ENCODE peak calls at places on chromosomes 2 and 18, in four cellular contexts. N is K562, Z is H1, I is GM12878. O is an unnamed sample.

GRCh38 chr18:31878358-31878757 is 64.6 kb downstream of the TRAPPC8 start:
- DNase-seq in N (no peak), Z (no peak), I (no peak), O (no peak)

GRCh38 chr2:45285791-45286390 is 276.6 kb upstream of the SIX2 start:
- DNase-seq in N (no peak), Z (no peak), I (no peak), O (no peak)

GRCh38 chr2:1891147-1891546 is 146.8 kb upstream of the PXDN start:
- DNase-seq in N (no peak), Z (no peak), I (no peak), O (no peak)

GRCh38 chr2:135984199-135985017 is 1.0 kb downstream of the DARS1 start:
- DNase-seq in N (peak), Z (no peak), I (peak), O (no peak)

GRCh38 chr2:190343170-190343499 is 254 bp upstream of the INPP1 start:
- DNase-seq in N (no peak), Z (no peak), I (no peak), O (no peak)

GRCh38 chr2:133264951-133265949 is 303.0 kb downstream of the NCKAP5 start:
- DNase-seq in N (no peak), Z (no peak), I (no peak), O (peak)

GRCh38 chr18:72375628-72376027 is 168.5 kb downstream of the CBLN2 start:
- DNase-seq in N (no peak), Z (no peak), I (no peak), O (no peak)

GRCh38 chr2:3807853-3808252 is 104.5 kb downstream of the DCDC2C start:
- DNase-seq in N (no peak), Z (no peak), I (no peak), O (no peak)

GRCh38 chr2:183035954-183036669 is 2.1 kb downstream of the NCKAP1 start:
- DNase-seq in N (no peak), Z (no peak), I (peak), O (no peak)

GRCh38 chr2:88481937-88482336 is 29.4 kb upstream of the FOXI3 start:
- DNase-seq in N (no peak), Z (no peak), I (no peak), O (no peak)

GRCh38 chr2:26195006-26195961 is 22.4 kb downstream of the GAREM2 start:
- DNase-seq in N (no peak), Z (no peak), I (no peak), O (no peak)

GRCh38 chr2:235727891-235728380 is 234.1 kb downstream of the AGAP1 start:
- DNase-seq in N (no peak), Z (no peak), I (no peak), O (no peak)

GRCh38 chr2:9753276-9753600 is 90.0 kb upstream of the TAF1B start:
- DNase-seq in N (peak), Z (no peak), I (peak), O (no peak)

DNA sequence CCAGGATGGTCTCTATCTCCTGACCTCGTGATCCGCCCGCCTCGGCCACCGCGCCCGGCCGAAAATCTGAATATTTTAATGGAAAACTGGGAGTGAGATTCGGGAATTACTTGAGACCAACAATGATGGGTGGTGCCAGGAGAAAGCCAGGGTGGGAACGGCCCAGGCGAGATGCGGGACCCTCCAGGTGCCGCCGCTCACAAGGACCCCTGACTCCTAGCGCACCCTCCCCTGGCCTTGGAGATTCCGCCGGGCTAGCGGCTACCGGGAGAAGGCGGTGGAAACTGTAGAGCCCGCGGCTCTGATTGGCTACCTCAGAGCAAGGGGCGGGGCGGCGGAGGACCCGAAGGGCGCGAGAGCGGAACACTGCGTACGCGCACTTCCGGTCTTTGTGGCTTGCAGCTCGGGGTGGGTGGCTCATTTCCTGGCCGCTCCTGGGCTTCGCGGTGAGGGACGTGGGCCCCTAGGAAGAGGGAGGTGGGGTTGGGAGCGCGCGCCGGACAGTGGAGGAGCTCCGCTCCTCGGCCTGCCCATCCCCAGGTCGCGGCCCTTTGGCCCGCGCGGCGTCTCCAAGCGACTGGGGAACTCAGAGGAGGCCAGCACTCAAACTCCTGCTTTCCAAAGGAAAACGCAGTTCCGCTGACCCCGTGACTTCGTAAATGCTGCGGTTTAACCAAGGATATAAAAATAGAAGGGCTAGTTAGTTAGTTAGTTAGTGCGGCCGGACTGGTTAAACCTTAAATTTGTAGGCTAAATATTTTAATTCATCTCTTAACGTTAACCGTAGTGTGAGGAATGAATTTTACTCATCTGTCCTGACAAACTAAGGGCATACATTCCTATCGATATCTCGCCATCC is at the start of gene ZNF397:
- DNase-seq in N (peak), Z (peak), I (peak), O (peak)
- TF ChIP-seq EP300 in N (peak), Z (no peak), I (peak), O (no peak)

GRCh38 chr18:54247488-54248175 is 21.7 kb upstream of the POLI start:
- DNase-seq in N (no peak), Z (no peak), I (no peak), O (no peak)
- TF ChIP-seq NRF1 in N (no peak), Z (no peak), I (no peak), O (no peak)

GRCh38 chr2:7003895-7004294 is 86.7 kb downstream of the RNF144A start:
- DNase-seq in N (no peak), Z (no peak), I (no peak), O (no peak)
- TF ChIP-seq EP300 in N (no peak), Z (no peak), I (no peak), O (no peak)

GRCh38 chr2:191846787-191847620 is at the start of gene CAVIN2:
- DNase-seq in N (peak), Z (no peak), I (peak), O (no peak)

GRCh38 chr2:191845876-191846786 is 757 bp downstream of the CAVIN2 start:
- DNase-seq in N (peak), Z (no peak), I (no peak), O (no peak)

GRCh38 chr2:191844706-191845105 is 2.2 kb downstream of the CAVIN2 start:
- DNase-seq in N (no peak), Z (no peak), I (no peak), O (no peak)

GRCh38 chr2:191847764-191848163 is 876 bp upstream of the CAVIN2 start:
- DNase-seq in N (no peak), Z (no peak), I (no peak), O (no peak)

DNA sequence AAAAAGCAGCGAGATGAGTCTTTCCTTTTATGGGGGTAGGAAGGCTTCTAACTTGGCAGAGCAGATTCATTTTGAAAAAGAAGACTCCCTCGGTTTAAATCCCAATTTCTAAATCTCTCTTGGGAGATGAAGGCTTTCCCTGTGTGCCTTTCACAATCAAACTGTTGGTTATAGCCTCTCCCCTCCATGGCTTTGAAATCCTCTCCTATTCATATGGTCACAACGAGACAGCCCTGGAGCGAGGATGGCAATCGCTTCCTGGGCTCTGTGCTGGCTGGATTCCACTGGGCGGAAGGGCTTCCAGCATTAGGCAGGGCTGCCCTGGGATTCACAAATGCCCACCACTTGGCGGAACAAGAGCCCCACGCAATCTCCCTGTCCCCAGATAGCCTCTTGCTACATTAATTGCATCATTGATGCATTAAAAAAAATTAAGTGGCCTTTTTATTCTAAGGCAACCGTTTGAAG is 1.6 kb downstream of the CAVIN2 start:
- DNase-seq in N (peak), Z (no peak), I (no peak), O (no peak)
- TF ChIP-seq NRF1 in N (no peak), Z (no peak), I (no peak), O (no peak)

GRCh38 chr2:39547811-39548719 is 111.0 kb upstream of the MAP4K3 start:
- DNase-seq in N (no peak), Z (no peak), I (no peak), O (no peak)
- TF ChIP-seq EP300 in N (no peak), Z (no peak), I (no peak), O (no peak)

DNA sequence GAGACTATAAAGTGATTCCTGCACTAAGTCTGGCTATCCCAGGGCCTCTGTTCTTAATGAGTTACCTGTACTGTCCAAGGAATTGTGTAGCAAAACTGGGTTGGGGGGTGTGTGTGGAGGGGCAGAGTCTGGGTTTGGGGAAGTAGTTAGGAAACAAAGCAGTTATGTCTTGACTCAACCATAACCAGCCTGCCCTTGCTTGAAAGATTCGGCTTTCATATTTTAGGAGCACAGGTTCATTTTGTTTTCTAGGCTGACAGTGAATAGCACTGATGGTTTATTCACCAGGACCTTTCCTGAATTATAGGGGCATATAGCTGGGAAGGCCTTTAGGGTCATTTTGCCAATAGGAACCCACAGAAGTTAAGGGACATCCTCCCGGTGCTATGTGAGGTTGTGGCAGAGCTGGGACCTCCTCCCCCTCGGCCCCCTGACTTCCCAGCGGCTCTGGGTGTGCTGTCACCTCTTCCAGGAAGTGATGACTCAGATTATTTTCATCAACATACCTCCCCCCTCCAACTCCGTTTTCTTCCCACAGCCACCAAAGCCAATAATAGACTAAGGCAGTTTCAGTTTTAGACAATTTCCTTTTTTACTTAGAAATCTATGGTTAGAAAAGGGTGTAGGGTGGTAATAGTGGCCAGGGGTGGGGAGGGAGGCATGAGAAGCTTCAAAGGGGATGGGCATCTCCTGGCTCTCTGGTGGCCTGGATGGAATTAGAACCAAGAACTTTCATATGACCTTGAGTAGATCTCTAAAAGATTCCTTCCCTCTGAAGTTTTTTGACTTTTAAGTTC is 44.8 kb downstream of the SETBP1 start:
- DNase-seq in N (peak), Z (no peak), I (peak), O (no peak)
- TF ChIP-seq NRF1 in N (no peak), Z (no peak), I (no peak), O (no peak)

GRCh38 chr2:28390241-28390856 is 2.3 kb upstream of the FOSL2 start:
- DNase-seq in N (peak), Z (peak), I (no peak), O (peak)

GRCh38 chr2:28392297-28393114 is at the start of gene FOSL2:
- DNase-seq in N (peak), Z (peak), I (peak), O (peak)

GRCh38 chr2:28393115-28393836 is 618 bp downstream of the FOSL2 start:
- DNase-seq in N (peak), Z (no peak), I (no peak), O (peak)

GRCh38 chr2:28390857-28391563 is 1.6 kb upstream of the FOSL2 start:
- DNase-seq in N (peak), Z (no peak), I (no peak), O (peak)

DNA sequence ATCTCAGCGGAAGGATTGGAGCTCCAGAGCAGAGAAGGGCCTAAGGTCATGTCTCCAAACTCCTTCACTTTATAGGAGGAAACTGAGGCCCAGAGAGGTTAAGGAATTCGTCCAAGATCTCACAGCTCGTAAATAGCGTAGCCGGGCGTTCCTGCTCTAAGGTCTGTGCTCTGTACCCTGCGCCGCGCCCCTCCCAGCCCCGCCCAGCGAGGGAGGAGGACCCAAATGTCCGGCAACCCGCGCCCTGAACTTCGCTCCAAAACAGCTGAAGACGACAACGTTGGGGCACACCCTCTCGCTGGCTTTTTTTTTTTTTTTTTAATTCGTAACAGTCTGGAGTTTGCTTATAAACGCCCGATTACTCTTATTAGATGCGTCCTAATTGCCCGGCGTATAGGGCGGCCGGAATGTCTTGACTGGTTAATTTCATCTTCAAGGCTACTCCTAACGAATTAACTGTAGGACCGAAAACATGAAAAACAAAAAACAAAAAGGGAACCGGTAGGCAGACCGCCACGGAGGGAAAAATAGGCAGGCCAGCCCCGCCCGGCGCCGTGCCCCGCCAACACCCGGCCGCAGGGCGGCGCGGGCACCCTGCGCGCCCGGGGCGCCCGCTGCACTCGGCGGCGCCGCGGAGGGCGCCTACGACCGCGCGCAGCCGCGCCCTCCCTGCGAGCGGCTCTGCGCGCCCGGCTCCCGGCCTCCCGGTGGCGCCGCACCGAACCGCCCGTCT is 928 bp upstream of the FOSL2 start:
- DNase-seq in N (peak), Z (no peak), I (no peak), O (peak)
- TF ChIP-seq EP300 in N (no peak), Z (no peak), I (no peak), O (no peak)

O was measured in SK-N-SH.